ENCODE peak calls at places on chromosomes 3 and 15, in ten cellular contexts. T is BE2C; L is CD8-positive, alpha-beta T cell; Y is HL-60; D is heart left ventricle; F is fibroblast of the aortic adventitia; M is uterus; N is AG10803; C is mucosa of descending colon; G is PC-3. W is an unnamed sample.

GRCh38 chr15:58229297-58229768 is 91.2 kb downstream of the AQP9 start:
- DNase-seq in F (no peak), G (no peak), L (no peak), N (peak; percentile 38), T (no peak), Y (no peak), D (no peak), M (no peak), C (no peak), W (no peak)

GRCh38 chr3:36707623-36708409 is 56.5 kb downstream of the DCLK3 start:
- DNase-seq in M (no peak), G (peak; percentile 54), F (peak; percentile 21), D (no peak), L (no peak), C (no peak), N (peak; percentile 63), Y (peak; percentile 50), T (peak; percentile 6), W (no peak)

GRCh38 chr3:98580774-98581365 is 12.5 kb downstream of the CPOX start:
- DNase-seq in L (no peak), G (no peak), C (no peak), T (no peak), F (no peak), Y (no peak), N (no peak), D (no peak), M (no peak), W (no peak)

GRCh38 chr15:63597033-63597790 is at the start of gene FBXL22:
- DNase-seq in G (no peak), C (peak; percentile 75), N (peak; percentile 64), Y (no peak), T (no peak), M (peak; percentile 76), D (peak; percentile 69), L (no peak), F (peak; percentile 66), W (no peak)

GRCh38 chr3:16247282-16248058 is 17.3 kb downstream of the DPH3 start:
- DNase-seq in F (peak; percentile 92), M (peak; percentile 85), Y (peak; percentile 86), L (peak; percentile 68), D (peak; percentile 79), G (peak; percentile 93), T (peak; percentile 65), C (peak; percentile 65), N (peak; percentile 76), W (no peak)

GRCh38 chr15:41648770-41649169 is 11.4 kb upstream of the MGA start:
- DNase-seq in T (no peak), N (peak; percentile 56), D (no peak), F (peak; percentile 42), M (no peak), C (no peak), Y (no peak), L (no peak), G (no peak), W (no peak)

GRCh38 chr3:135908225-135908624 is 57.3 kb upstream of the PPP2R3A start:
- DNase-seq in N (no peak), L (no peak), M (no peak), Y (no peak), F (no peak), T (no peak), C (no peak), D (no peak), G (peak; percentile 89), W (no peak)

GRCh38 chr3:141448606-141449216 is 38.1 kb upstream of the RASA2 start:
- DNase-seq in G (no peak), D (no peak), N (peak; percentile 78), Y (no peak), F (peak; percentile 62), C (no peak), M (no peak), T (peak; percentile 29), L (no peak), W (no peak)

GRCh38 chr3:126211569-126211968 is 31.2 kb upstream of the ALDH1L1 start:
- DNase-seq in G (peak; percentile 3), D (no peak), Y (no peak), C (no peak), F (no peak), M (no peak), T (no peak), L (no peak), N (no peak), W (no peak)

GRCh38 chr3:42366550-42366949 is 43.9 kb downstream of the LYZL4 start:
- DNase-seq in M (no peak), Y (no peak), N (no peak), T (no peak), G (no peak), L (no peak), C (no peak), F (no peak), D (no peak), W (no peak)

GRCh38 chr15:60389261-60390077 is 8.3 kb downstream of the ANXA2 start:
- DNase-seq in D (no peak), N (peak; percentile 31), Y (no peak), F (peak; percentile 35), M (no peak), C (no peak), G (no peak), T (no peak), L (no peak), W (no peak)

GRCh38 chr3:5811051-5811450 is 623.5 kb downstream of the EDEM1 start:
- DNase-seq in C (no peak), F (no peak), G (no peak), Y (no peak), D (no peak), L (no peak), M (no peak), N (no peak), T (no peak), W (no peak)

GRCh38 chr15:51647128-51647562 is 24.6 kb upstream of the DMXL2 start:
- DNase-seq in G (peak; percentile 79), L (no peak), M (no peak), N (peak; percentile 53), F (peak; percentile 81), D (peak; percentile 47), T (peak; percentile 86), C (no peak), Y (peak; percentile 86), W (no peak)

GRCh38 chr15:52735231-52736089 is 54.7 kb downstream of the ONECUT1 start:
- DNase-seq in F (peak; percentile 84), N (peak; percentile 66), M (peak; percentile 68), T (peak; percentile 64), L (peak; percentile 52), G (peak; percentile 90), C (no peak), Y (peak; percentile 78), D (peak; percentile 51), W (peak; percentile 54)

GRCh38 chr15:75130597-75131268 is 70.9 kb upstream of the C15orf39 start:
- DNase-seq in N (no peak), C (no peak), D (no peak), T (no peak), Y (no peak), F (no peak), G (no peak), M (no peak), L (no peak), W (no peak)

GRCh38 chr3:72960812-72961518 is 35.6 kb upstream of the PPP4R2 start:
- DNase-seq in G (no peak), Y (peak; percentile 26), M (peak; percentile 46), C (no peak), F (peak; percentile 84), D (peak; percentile 68), L (no peak), T (no peak), N (peak; percentile 64), W (peak; percentile 15)

GRCh38 chr3:45666729-45667440 is 22.3 kb upstream of the SACM1L start:
- DNase-seq in G (peak; percentile 85), D (peak; percentile 71), L (no peak), T (peak; percentile 33), Y (no peak), N (peak; percentile 61), M (no peak), C (no peak), F (peak; percentile 76), W (no peak)

GRCh38 chr3:15063656-15064286 is 1.3 kb downstream of the MRPS25 start:
- DNase-seq in F (no peak), M (no peak), C (no peak), N (no peak), T (no peak), L (no peak), G (no peak), Y (no peak), D (no peak), W (no peak)

GRCh38 chr3:15064835-15065549 is at the start of gene MRPS25:
- DNase-seq in M (peak; percentile 83), N (peak; percentile 90), F (peak; percentile 88), D (peak; percentile 91), L (peak; percentile 84), C (peak; percentile 94), T (peak; percentile 84), G (peak; percentile 94), Y (peak; percentile 89), W (peak; percentile 43)

GRCh38 chr3:15064299-15064834 is 748 bp downstream of the MRPS25 start:
- DNase-seq in M (no peak), D (no peak), C (no peak), F (peak; percentile 32), L (no peak), Y (peak; percentile 52), G (peak; percentile 32), N (peak; percentile 39), T (no peak), W (no peak)

GRCh38 chr3:15065550-15066007 is 464 bp upstream of the MRPS25 start:
- DNase-seq in M (no peak), C (no peak), N (no peak), G (no peak), F (no peak), Y (no peak), D (no peak), L (no peak), T (no peak), W (no peak)

GRCh38 chr3:15063238-15063637 is 1.9 kb downstream of the MRPS25 start:
- DNase-seq in D (no peak), N (no peak), F (no peak), Y (no peak), G (no peak), C (no peak), M (no peak), L (no peak), T (no peak), W (no peak)
- H3K4me3 ChIP-seq in D (peak overlapping the region; percentile 90), N (no peak overlapping the region), F (no peak overlapping the region), Y (peak overlapping the region; percentile 90), G (peak overlapping the region; percentile 88), C (no peak overlapping the region), M (no peak overlapping the region), L (no peak overlapping the region), T (peak overlapping the region; percentile 84), W (peak overlapping the region; percentile 94)

GRCh38 chr3:50130436-50130835 is 24.7 kb upstream of the SEMA3F start:
- DNase-seq in N (no peak), G (no peak), F (no peak), L (no peak), D (no peak), M (no peak), T (no peak), C (no peak), Y (no peak), W (no peak)
- TF ChIP-seq CTCF in N (no peak), G (no peak), F (no peak), L (no peak), D (no peak), M (no peak), T (no peak), C (no peak), Y (no peak), W (no peak)

GRCh38 chr3:105865016-105865623 is 3.7 kb downstream of the CBLB start:
- DNase-seq in Y (no peak), G (peak; percentile 46), C (no peak), L (no peak), M (no peak), D (no peak), T (no peak), N (no peak), F (peak; percentile 16), W (no peak)
- H3K4me3 ChIP-seq in Y (no peak overlapping the region), G (peak overlapping the region; percentile 96), C (no peak overlapping the region), L (peak overlapping the region; percentile 93), M (no peak overlapping the region), D (peak overlapping the region; percentile 91), T (peak overlapping the region; percentile 90), N (peak overlapping the region; percentile 89), F (peak overlapping the region; percentile 87), W (no peak overlapping the region)

GRCh38 chr3:33000698-33001385 is 49.4 kb downstream of the CCR4 start:
- DNase-seq in M (no peak), G (no peak), C (no peak), D (no peak), L (no peak), F (no peak), T (no peak), N (no peak), Y (no peak), W (no peak)
- TF ChIP-seq CTCF in M (no peak), G (no peak), C (no peak), D (no peak), L (no peak), F (no peak), T (no peak), N (no peak), Y (no peak), W (no peak)

W was measured in epithelial cell of proximal tubule.